ENCODE peak calls at places on chromosomes 3 and 15, in six cellular contexts. I, G, J, B, P and W are unnamed samples.

GRCh38 chr15:41581110-41581509 is 22.1 kb downstream of the TYRO3 start:
- DNase-seq in G (no peak), J (peak), I (no peak), B (no peak), P (no peak), W (peak)

GRCh38 chr3:168870892-168871291 is 775.2 kb upstream of the GOLIM4 start:
- DNase-seq in J (no peak), I (no peak), P (no peak), G (no peak), B (no peak), W (no peak)

GRCh38 chr3:190065204-190065603 is 55.5 kb downstream of the P3H2 start:
- DNase-seq in I (no peak), B (no peak), J (no peak), P (no peak), G (no peak), W (no peak)

GRCh38 chr15:60355148-60355857 is 42.5 kb downstream of the ANXA2 start:
- DNase-seq in G (no peak), I (no peak), B (no peak), J (no peak), P (no peak), W (no peak)

GRCh38 chr3:192887701-192888100 is 30.0 kb downstream of the MB21D2 start:
- DNase-seq in B (no peak), P (no peak), I (no peak), J (peak), G (no peak), W (no peak)

GRCh38 chr3:129211772-129212171 is 28.1 kb upstream of the CNBP start:
- DNase-seq in J (peak), P (peak), B (no peak), G (no peak), I (peak), W (peak)

GRCh38 chr3:155070316-155070715 is 9.8 kb upstream of the MME start:
- DNase-seq in B (no peak), J (no peak), I (peak), G (no peak), P (no peak), W (no peak)

GRCh38 chr3:137191133-137191923 is 233.5 kb downstream of the IL20RB start:
- DNase-seq in P (no peak), B (no peak), I (no peak), G (no peak), J (no peak), W (no peak)

GRCh38 chr15:55627730-55628368 is 39.7 kb upstream of the PYGO1 start:
- DNase-seq in B (no peak), I (peak), G (no peak), P (peak), J (no peak), W (peak)

GRCh38 chr3:173411288-173412064 is 13.9 kb downstream of the NLGN1 start:
- DNase-seq in P (peak), G (no peak), J (no peak), B (no peak), I (peak), W (peak)

GRCh38 chr3:128735287-128735686 is 9.3 kb downstream of the RAB7A start:
- DNase-seq in B (no peak), P (no peak), G (no peak), I (no peak), J (no peak), W (no peak)

GRCh38 chr3:30766522-30766921 is 127.9 kb downstream of the GADL1 start:
- DNase-seq in I (no peak), G (no peak), B (no peak), J (no peak), P (no peak), W (no peak)

GRCh38 chr3:197364410-197365071 is 66.1 kb upstream of the DLG1 start:
- DNase-seq in J (no peak), G (no peak), B (no peak), I (no peak), P (no peak), W (peak)

GRCh38 chr3:66729685-66730393 is 229.0 kb upstream of the LRIG1 start:
- DNase-seq in I (no peak), G (no peak), J (no peak), B (no peak), P (no peak), W (peak)

GRCh38 chr15:48046813-48047483 is 73.8 kb upstream of the SLC24A5 start:
- DNase-seq in J (no peak), I (no peak), P (no peak), B (no peak), G (peak), W (no peak)

GRCh38 chr3:112519424-112520001 is 20.2 kb upstream of the BTLA start:
- DNase-seq in P (peak), J (no peak), B (no peak), I (peak), G (peak), W (peak)

GRCh38 chr15:101637549-101638318 is 14.4 kb downstream of the TM2D3 start:
- DNase-seq in G (no peak), B (no peak), J (no peak), I (peak), P (no peak), W (peak)

GRCh38 chr3:17442332-17443049 is 299.9 kb downstream of the TBC1D5 start:
- DNase-seq in I (peak), G (no peak), B (no peak), P (peak), J (no peak), W (no peak)

GRCh38 chr3:182565916-182566524 is 227.3 kb upstream of the ATP11B start:
- DNase-seq in P (no peak), G (no peak), J (no peak), I (no peak), B (no peak), W (no peak)

GRCh38 chr3:185527364-185527763 is 25.0 kb downstream of the LIPH start:
- DNase-seq in G (no peak), J (no peak), P (no peak), B (no peak), I (no peak), W (peak)

GRCh38 chr3:71581981-71582611 is 1.4 kb downstream of the FOXP1 start:
- DNase-seq in G (peak), B (no peak), I (no peak), P (peak), J (peak), W (peak)

GRCh38 chr3:32148356-32148755 is 41.9 kb downstream of the GPD1L start:
- DNase-seq in G (no peak), B (no peak), J (no peak), I (no peak), P (no peak), W (no peak)

GRCh38 chr3:143171656-143172055 is 52.1 kb downstream of the CHST2 start:
- DNase-seq in G (no peak), B (no peak), P (no peak), J (no peak), I (peak), W (no peak)

GRCh38 chr3:197953325-197953724 is 3.3 kb downstream of the RPL35A start:
- DNase-seq in P (no peak), B (no peak), G (no peak), I (no peak), J (no peak), W (no peak)

GRCh38 chr3:105806361-105806760 is 62.5 kb downstream of the CBLB start:
- DNase-seq in I (peak), P (no peak), B (no peak), J (no peak), G (no peak), W (no peak)

GRCh38 chr3:46946416-46946815 is 30.1 kb downstream of the CCDC12 start:
- DNase-seq in J (no peak), P (no peak), G (no peak), I (no peak), B (no peak), W (peak)

GRCh38 chr3:117927831-117928230 is 1106.8 kb downstream of the IGSF11 start:
- DNase-seq in G (no peak), P (no peak), J (no peak), I (peak), B (no peak), W (no peak)

GRCh38 chr3:103085465-103085864 is 650.6 kb downstream of the ZPLD1 start:
- DNase-seq in P (no peak), G (no peak), I (no peak), B (no peak), J (no peak), W (no peak)

GRCh38 chr3:20055020-20055775 is 15.0 kb downstream of the KAT2B start:
- DNase-seq in J (no peak), I (no peak), G (no peak), P (no peak), B (no peak), W (no peak)

GRCh38 chr3:115245437-115245836 is 98.3 kb upstream of the ZBTB20 start:
- DNase-seq in P (peak), I (peak), J (no peak), G (no peak), B (no peak), W (no peak)

GRCh38 chr15:45919806-45920205 is 285.0 kb downstream of the SQOR start:
- DNase-seq in G (no peak), J (no peak), P (peak), I (peak), B (no peak), W (peak)

GRCh38 chr3:112855883-112856282 is 9.2 kb upstream of the CD200R1L start:
- DNase-seq in P (no peak), I (no peak), G (no peak), J (no peak), B (no peak), W (no peak)

GRCh38 chr15:59276225-59277178 is 69.9 kb downstream of the LDHAL6B start:
- DNase-seq in P (no peak), B (no peak), J (no peak), G (no peak), I (no peak), W (no peak)

GRCh38 chr3:106529738-106530137 is 660.9 kb upstream of the CBLB start:
- DNase-seq in B (no peak), G (no peak), I (no peak), P (no peak), J (no peak), W (no peak)

GRCh38 chr3:119657887-119658702 is 2.3 kb downstream of the POPDC2 start:
- DNase-seq in I (no peak), P (no peak), B (no peak), J (no peak), G (no peak), W (no peak)

GRCh38 chr15:88681610-88682221 is 42.9 kb downstream of the ISG20 start:
- DNase-seq in B (no peak), J (no peak), P (no peak), I (no peak), G (no peak), W (no peak)

GRCh38 chr3:111592941-111593340 is 2.2 kb downstream of the ZBED2 start:
- DNase-seq in I (no peak), P (no peak), J (no peak), B (no peak), G (no peak), W (no peak)

GRCh38 chr3:14435175-14436011 is 33.0 kb downstream of the SLC6A6 start:
- DNase-seq in P (no peak), I (no peak), B (no peak), J (no peak), G (no peak), W (peak)

GRCh38 chr3:32901005-32901932 is 50.2 kb upstream of the CCR4 start:
- DNase-seq in G (no peak), P (no peak), J (no peak), I (no peak), B (no peak), W (peak)

GRCh38 chr15:85614059-85614458 is 180.7 kb downstream of the KLHL25 start:
- DNase-seq in P (no peak), G (no peak), J (no peak), I (no peak), B (no peak), W (no peak)

GRCh38 chr3:133563186-133563591 is 10.3 kb upstream of the CDV3 start:
- DNase-seq in I (peak), P (peak), B (no peak), J (no peak), G (no peak), W (peak)
- H3K14ac ChIP-seq in I (no peak), P (no peak), B (no peak), J (no peak), G (no peak), W (no peak)

GRCh38 chr15:40087095-40087805 is 21.4 kb downstream of the BMF start:
- DNase-seq in P (no peak), B (no peak), J (no peak), G (no peak), I (no peak), W (no peak)

GRCh38 chr15:40091861-40092415 is 16.7 kb downstream of the BMF start:
- DNase-seq in P (peak), B (no peak), J (no peak), G (no peak), I (no peak), W (no peak)

GRCh38 chr15:40090774-40091455 is 17.8 kb downstream of the BMF start:
- DNase-seq in J (no peak), I (no peak), G (no peak), B (no peak), P (no peak), W (no peak)

GRCh38 chr15:40087991-40088928 is 20.4 kb downstream of the BMF start:
- DNase-seq in J (no peak), P (peak), B (no peak), I (no peak), G (no peak), W (peak)

DNA sequence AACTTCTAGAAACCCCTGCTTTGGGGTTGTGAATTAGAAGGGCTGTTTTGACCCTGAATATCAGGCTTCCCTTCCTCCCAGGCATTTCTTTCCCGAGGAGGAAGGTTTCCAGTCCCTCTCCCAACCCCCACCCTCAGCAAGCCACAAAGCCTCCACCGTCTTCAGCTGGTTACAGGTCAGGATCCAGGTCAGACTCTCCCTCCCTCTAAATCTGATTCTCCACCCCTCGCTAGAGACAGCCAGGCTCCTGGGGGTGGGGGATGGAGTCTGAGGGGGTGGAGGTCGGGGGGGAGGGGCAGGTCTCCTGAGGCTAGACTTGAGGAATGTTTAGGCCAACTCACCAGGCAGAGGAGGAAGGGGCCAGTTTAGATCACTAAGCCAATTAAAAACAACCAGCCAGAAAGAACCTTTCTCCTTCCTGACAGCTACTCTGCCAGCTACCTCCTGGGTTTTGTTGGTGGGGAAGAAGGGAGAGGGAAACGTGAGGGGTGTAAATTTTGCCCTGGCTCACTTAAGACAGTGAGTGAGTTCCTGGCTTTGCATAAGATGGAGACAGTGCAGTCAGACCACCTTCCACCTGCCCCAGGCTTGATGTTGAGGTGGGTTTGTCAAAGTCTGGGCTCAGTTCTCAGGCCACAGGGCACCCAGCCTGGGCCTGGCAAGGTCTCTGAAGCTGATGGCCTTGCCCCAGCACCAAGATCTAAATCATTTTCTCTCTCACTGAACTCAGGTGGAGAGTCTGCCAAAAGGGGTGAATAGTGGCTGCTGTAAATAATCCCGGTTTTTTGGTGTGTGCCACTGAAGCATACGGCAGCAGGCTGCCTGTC is 19.5 kb downstream of the BMF start:
- DNase-seq in P (no peak), B (no peak), J (peak), I (peak), G (no peak), W (no peak)
- H3K4ac ChIP-seq in P (peak), B (peak), J (no peak), I (peak), G (no peak), W (peak)

DNA sequence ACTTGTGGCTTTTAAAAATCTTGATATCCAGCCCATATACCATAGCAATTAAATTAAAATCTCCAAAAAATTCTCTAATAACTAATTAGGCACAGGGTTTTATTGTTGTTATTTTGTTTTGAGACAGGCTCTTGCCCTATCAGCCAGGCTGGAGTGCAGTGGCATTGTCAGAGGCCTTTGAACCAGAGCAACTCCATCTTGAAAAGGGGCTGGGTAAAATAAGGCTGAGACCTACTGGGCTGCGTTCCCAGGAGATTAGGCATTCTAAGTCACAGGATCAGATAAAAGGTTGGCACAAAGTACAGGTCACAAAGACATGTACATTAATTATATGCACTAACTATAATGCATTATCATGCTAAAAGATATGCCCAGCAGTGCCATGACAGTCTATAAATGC is 31.2 kb upstream of the ACP3 start:
- DNase-seq in J (no peak), P (no peak), B (no peak), G (no peak), I (no peak), W (no peak)
- H2AK5ac ChIP-seq in J (no peak), P (no peak), B (no peak), G (no peak), I (no peak), W (no peak)

DNA sequence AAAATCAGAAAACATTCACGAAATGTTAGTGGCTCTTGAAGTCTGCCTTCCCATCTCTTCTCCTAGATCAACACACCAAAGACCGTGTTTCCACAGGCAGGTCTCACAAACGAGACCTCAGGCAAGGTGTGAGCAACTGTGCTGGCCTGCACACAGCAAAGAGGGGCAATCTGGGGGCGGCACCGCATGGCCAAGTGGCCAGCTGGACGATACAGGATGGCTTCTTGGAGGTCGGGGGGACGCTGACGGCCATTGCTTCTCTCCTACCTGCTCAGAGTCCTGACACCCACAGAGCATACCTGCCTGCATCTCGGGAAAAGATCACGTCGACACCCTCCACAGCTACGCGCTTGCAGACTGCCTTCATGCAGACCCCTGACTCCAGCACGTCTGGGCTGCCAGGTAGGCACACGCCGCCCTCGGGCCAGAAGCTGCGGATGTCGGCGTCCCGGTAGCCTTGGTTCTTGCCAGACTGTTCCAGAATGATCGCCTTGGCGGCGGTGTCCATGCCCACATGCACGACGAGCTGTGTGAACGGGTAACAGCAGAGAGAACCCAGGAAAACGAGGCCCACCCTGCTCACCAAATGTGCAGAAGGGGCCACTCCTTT is 38.4 kb downstream of the PGPEP1L start:
- DNase-seq in P (no peak), G (no peak), J (no peak), B (no peak), I (no peak), W (no peak)
- H3K14ac ChIP-seq in P (no peak), G (no peak), J (no peak), B (no peak), I (no peak), W (no peak)